ENCODE peak calls at places on chromosome 6, in seven cellular contexts. One of them, this sample, is unnamed.

GRCh38 chr6:37074053-37074827 is 68.8 kb downstream of the FGD2 start:
- DNase-seq in Panc1: no peak
- DNase-seq in GM12892: no peak
- DNase-seq in prostate gland: no peak
- DNase-seq in upper lobe of left lung: no peak
- DNase-seq in endothelial cell of umbilical vein: no peak
- DNase-seq in GM23338: no peak
- DNase-seq in this sample: no peak

GRCh38 chr6:90483116-90483839 is 103.6 kb downstream of the MAP3K7 start:
- DNase-seq in Panc1: no peak
- DNase-seq in GM12892: no peak
- DNase-seq in prostate gland: no peak
- DNase-seq in upper lobe of left lung: no peak
- DNase-seq in endothelial cell of umbilical vein: no peak
- DNase-seq in GM23338: no peak
- DNase-seq in this sample: no peak

GRCh38 chr6:22717906-22718305 is 148.5 kb downstream of the HDGFL1 start:
- DNase-seq in Panc1: no peak
- DNase-seq in GM12892: no peak
- DNase-seq in prostate gland: peak
- DNase-seq in upper lobe of left lung: no peak
- DNase-seq in endothelial cell of umbilical vein: no peak
- DNase-seq in GM23338: no peak
- DNase-seq in this sample: no peak

GRCh38 chr6:36612101-36612625 is 18.0 kb downstream of the SRSF3 start:
- DNase-seq in Panc1: no peak
- DNase-seq in GM12892: no peak
- DNase-seq in prostate gland: no peak
- DNase-seq in upper lobe of left lung: peak
- DNase-seq in endothelial cell of umbilical vein: no peak
- DNase-seq in GM23338: no peak
- DNase-seq in this sample: no peak

GRCh38 chr6:32973934-32974333 is 5.5 kb downstream of the BRD2 start:
- DNase-seq in Panc1: no peak
- DNase-seq in GM12892: no peak
- DNase-seq in prostate gland: no peak
- DNase-seq in upper lobe of left lung: no peak
- DNase-seq in endothelial cell of umbilical vein: peak
- DNase-seq in GM23338: peak
- DNase-seq in this sample: no peak

GRCh38 chr6:116941727-116942126 is 64.7 kb downstream of the RFX6 start:
- DNase-seq in Panc1: no peak
- DNase-seq in GM12892: no peak
- DNase-seq in prostate gland: no peak
- DNase-seq in upper lobe of left lung: no peak
- DNase-seq in endothelial cell of umbilical vein: no peak
- DNase-seq in GM23338: peak
- DNase-seq in this sample: no peak

GRCh38 chr6:37057678-37058077 is 52.2 kb downstream of the FGD2 start:
- DNase-seq in Panc1: no peak
- DNase-seq in GM12892: no peak
- DNase-seq in prostate gland: no peak
- DNase-seq in upper lobe of left lung: no peak
- DNase-seq in endothelial cell of umbilical vein: no peak
- DNase-seq in GM23338: no peak
- DNase-seq in this sample: no peak

GRCh38 chr6:56435326-56435725 is 187.9 kb upstream of the COL21A1 start:
- DNase-seq in Panc1: no peak
- DNase-seq in GM12892: no peak
- DNase-seq in prostate gland: no peak
- DNase-seq in upper lobe of left lung: no peak
- DNase-seq in endothelial cell of umbilical vein: no peak
- DNase-seq in GM23338: no peak
- DNase-seq in this sample: no peak

GRCh38 chr6:69820438-69820837 is 23.6 kb upstream of the LMBRD1 start:
- DNase-seq in Panc1: no peak
- DNase-seq in GM12892: no peak
- DNase-seq in prostate gland: no peak
- DNase-seq in upper lobe of left lung: no peak
- DNase-seq in endothelial cell of umbilical vein: no peak
- DNase-seq in GM23338: no peak
- DNase-seq in this sample: no peak

GRCh38 chr6:145247677-145248419 is 487.5 kb downstream of the EPM2A start:
- DNase-seq in Panc1: no peak
- DNase-seq in GM12892: no peak
- DNase-seq in prostate gland: no peak
- DNase-seq in upper lobe of left lung: no peak
- DNase-seq in endothelial cell of umbilical vein: peak
- DNase-seq in GM23338: no peak
- DNase-seq in this sample: no peak

GRCh38 chr6:136069119-136069518 is 181.0 kb downstream of the MTFR2 start:
- DNase-seq in Panc1: no peak
- DNase-seq in GM12892: no peak
- DNase-seq in prostate gland: no peak
- DNase-seq in upper lobe of left lung: no peak
- DNase-seq in endothelial cell of umbilical vein: peak
- DNase-seq in GM23338: no peak
- DNase-seq in this sample: no peak

GRCh38 chr6:16752206-16752867 is 8.9 kb downstream of the ATXN1 start:
- DNase-seq in Panc1: no peak
- DNase-seq in GM12892: no peak
- DNase-seq in prostate gland: no peak
- DNase-seq in upper lobe of left lung: no peak
- DNase-seq in endothelial cell of umbilical vein: peak
- DNase-seq in GM23338: no peak
- DNase-seq in this sample: no peak

GRCh38 chr6:34359438-34360158 is 32.9 kb downstream of the NUDT3 start:
- DNase-seq in Panc1: no peak
- DNase-seq in GM12892: no peak
- DNase-seq in prostate gland: peak
- DNase-seq in upper lobe of left lung: no peak
- DNase-seq in endothelial cell of umbilical vein: no peak
- DNase-seq in GM23338: no peak
- DNase-seq in this sample: no peak

GRCh38 chr6:33407132-33407718 is 3.6 kb upstream of the PHF1 start:
- DNase-seq in Panc1: no peak
- DNase-seq in GM12892: no peak
- DNase-seq in prostate gland: no peak
- DNase-seq in upper lobe of left lung: no peak
- DNase-seq in endothelial cell of umbilical vein: peak
- DNase-seq in GM23338: no peak
- DNase-seq in this sample: no peak

GRCh38 chr6:38771111-38771694 is 56.1 kb downstream of the DNAH8 start:
- DNase-seq in Panc1: no peak
- DNase-seq in GM12892: no peak
- DNase-seq in prostate gland: no peak
- DNase-seq in upper lobe of left lung: no peak
- DNase-seq in endothelial cell of umbilical vein: peak
- DNase-seq in GM23338: no peak
- DNase-seq in this sample: no peak

GRCh38 chr6:46684771-46685170 is 2.9 kb upstream of the TDRD6 start:
- DNase-seq in Panc1: no peak
- DNase-seq in GM12892: no peak
- DNase-seq in prostate gland: no peak
- DNase-seq in upper lobe of left lung: no peak
- DNase-seq in endothelial cell of umbilical vein: no peak
- DNase-seq in GM23338: no peak
- DNase-seq in this sample: no peak

DNA sequence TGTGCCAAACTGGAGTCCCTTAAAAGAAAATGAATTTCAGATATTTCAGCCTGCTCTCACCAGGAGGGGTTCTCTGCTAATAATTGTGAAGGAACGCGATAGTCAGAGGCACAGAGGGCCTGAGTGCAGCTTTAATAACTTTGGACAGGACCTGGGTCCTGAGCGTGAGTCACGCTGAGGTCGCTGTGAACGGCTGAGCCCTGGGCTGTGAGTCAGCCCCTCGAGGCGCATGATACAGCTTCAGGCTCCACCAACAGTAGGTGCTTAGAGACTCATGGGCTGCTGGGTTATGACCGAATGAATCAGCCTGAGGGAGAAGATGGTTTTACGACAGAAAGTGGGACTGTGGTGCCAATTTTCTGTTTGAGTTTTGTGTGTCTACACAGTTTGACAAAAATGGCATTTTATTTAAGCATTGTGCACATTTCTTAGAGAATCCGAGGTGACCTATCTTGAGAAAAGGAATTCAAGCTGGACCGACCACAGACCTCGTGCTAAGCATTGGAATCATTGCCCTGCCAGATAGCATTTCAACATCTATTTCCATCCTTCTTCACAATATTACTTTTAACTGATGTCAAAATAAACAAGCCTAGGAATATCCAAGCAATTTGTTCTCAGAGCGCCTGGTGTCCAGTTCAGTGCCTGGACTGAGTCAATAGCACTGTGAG is 183.0 kb downstream of the THBS2 start:
- DNase-seq in Panc1: peak
- DNase-seq in GM12892: no peak
- DNase-seq in prostate gland: peak
- DNase-seq in upper lobe of left lung: peak
- DNase-seq in endothelial cell of umbilical vein: no peak
- DNase-seq in GM23338: no peak
- DNase-seq in this sample: no peak
- TF ChIP-seq POLR2AphosphoS5 in Panc1: peak
- TF ChIP-seq POLR2AphosphoS5 in GM12892: no peak
- TF ChIP-seq POLR2AphosphoS5 in prostate gland: peak
- TF ChIP-seq POLR2AphosphoS5 in upper lobe of left lung: peak
- TF ChIP-seq POLR2AphosphoS5 in endothelial cell of umbilical vein: no peak
- TF ChIP-seq POLR2AphosphoS5 in GM23338: no peak
- TF ChIP-seq POLR2AphosphoS5 in this sample: no peak

GRCh38 chr6:107957165-107957908 is 671 bp downstream of the SEC63 start:
- DNase-seq in Panc1: no peak
- DNase-seq in GM12892: peak
- DNase-seq in prostate gland: peak
- DNase-seq in upper lobe of left lung: peak
- DNase-seq in endothelial cell of umbilical vein: peak
- DNase-seq in GM23338: peak
- DNase-seq in this sample: no peak
- TF ChIP-seq POLR2AphosphoS5 in Panc1: no peak
- TF ChIP-seq POLR2AphosphoS5 in GM12892: no peak
- TF ChIP-seq POLR2AphosphoS5 in prostate gland: no peak
- TF ChIP-seq POLR2AphosphoS5 in upper lobe of left lung: peak
- TF ChIP-seq POLR2AphosphoS5 in endothelial cell of umbilical vein: peak
- TF ChIP-seq POLR2AphosphoS5 in GM23338: peak
- TF ChIP-seq POLR2AphosphoS5 in this sample: no peak

GRCh38 chr6:43830775-43831174 is 60.8 kb downstream of the VEGFA start:
- DNase-seq in Panc1: no peak
- DNase-seq in GM12892: no peak
- DNase-seq in prostate gland: no peak
- DNase-seq in upper lobe of left lung: no peak
- DNase-seq in endothelial cell of umbilical vein: no peak
- DNase-seq in GM23338: no peak
- DNase-seq in this sample: no peak

GRCh38 chr6:43826739-43827138 is 56.7 kb downstream of the VEGFA start:
- DNase-seq in Panc1: no peak
- DNase-seq in GM12892: no peak
- DNase-seq in prostate gland: no peak
- DNase-seq in upper lobe of left lung: no peak
- DNase-seq in endothelial cell of umbilical vein: no peak
- DNase-seq in GM23338: no peak
- DNase-seq in this sample: no peak

GRCh38 chr6:43829470-43829869 is 59.5 kb downstream of the VEGFA start:
- DNase-seq in Panc1: no peak
- DNase-seq in GM12892: no peak
- DNase-seq in prostate gland: no peak
- DNase-seq in upper lobe of left lung: no peak
- DNase-seq in endothelial cell of umbilical vein: no peak
- DNase-seq in GM23338: no peak
- DNase-seq in this sample: no peak

GRCh38 chr6:43827898-43828297 is 57.9 kb downstream of the VEGFA start:
- DNase-seq in Panc1: no peak
- DNase-seq in GM12892: no peak
- DNase-seq in prostate gland: no peak
- DNase-seq in upper lobe of left lung: peak
- DNase-seq in endothelial cell of umbilical vein: no peak
- DNase-seq in GM23338: no peak
- DNase-seq in this sample: no peak

GRCh38 chr6:43828711-43829110 is 58.7 kb downstream of the VEGFA start:
- DNase-seq in Panc1: no peak
- DNase-seq in GM12892: no peak
- DNase-seq in prostate gland: no peak
- DNase-seq in upper lobe of left lung: no peak
- DNase-seq in endothelial cell of umbilical vein: no peak
- DNase-seq in GM23338: peak
- DNase-seq in this sample: no peak
- TF ChIP-seq POLR2AphosphoS5 in Panc1: no peak
- TF ChIP-seq POLR2AphosphoS5 in GM12892: no peak
- TF ChIP-seq POLR2AphosphoS5 in prostate gland: no peak
- TF ChIP-seq POLR2AphosphoS5 in upper lobe of left lung: no peak
- TF ChIP-seq POLR2AphosphoS5 in endothelial cell of umbilical vein: no peak
- TF ChIP-seq POLR2AphosphoS5 in GM23338: no peak
- TF ChIP-seq POLR2AphosphoS5 in this sample: no peak

DNA sequence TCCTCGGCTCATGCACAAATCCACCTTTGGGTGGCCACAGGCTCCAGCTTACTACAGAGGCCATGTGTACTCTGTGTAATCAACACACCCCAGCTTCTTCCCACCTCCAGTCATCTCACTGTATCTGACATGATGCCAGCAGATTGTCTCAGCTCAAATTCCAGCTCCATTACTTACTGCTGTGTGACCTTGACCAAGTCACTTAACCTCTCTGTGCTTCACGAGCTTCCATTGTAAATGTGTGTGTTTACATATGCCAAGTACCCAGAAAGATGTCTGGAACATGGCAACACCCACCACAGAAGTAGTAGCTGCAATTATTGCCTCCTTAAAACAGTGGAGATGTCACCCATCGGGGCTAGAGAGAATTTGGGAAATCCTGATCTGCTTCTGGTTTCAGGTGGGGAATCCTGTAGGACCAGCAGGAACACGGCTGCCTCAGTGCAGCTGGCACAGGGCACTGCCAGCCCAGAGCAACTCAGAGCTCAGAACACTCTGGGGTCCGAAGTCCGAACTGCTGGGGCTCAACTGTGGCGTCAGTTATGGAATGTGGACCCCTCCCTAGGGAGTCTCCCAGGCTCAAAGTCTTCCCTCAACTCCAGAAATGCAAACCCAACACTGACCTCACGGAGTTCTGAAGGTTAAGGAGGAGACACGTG is 21.2 kb upstream of the HLA-B start:
- DNase-seq in Panc1: no peak
- DNase-seq in GM12892: no peak
- DNase-seq in prostate gland: no peak
- DNase-seq in upper lobe of left lung: no peak
- DNase-seq in endothelial cell of umbilical vein: no peak
- DNase-seq in GM23338: no peak
- DNase-seq in this sample: no peak
- TF ChIP-seq POLR2AphosphoS5 in Panc1: no peak
- TF ChIP-seq POLR2AphosphoS5 in GM12892: no peak
- TF ChIP-seq POLR2AphosphoS5 in prostate gland: no peak
- TF ChIP-seq POLR2AphosphoS5 in upper lobe of left lung: no peak
- TF ChIP-seq POLR2AphosphoS5 in endothelial cell of umbilical vein: no peak
- TF ChIP-seq POLR2AphosphoS5 in GM23338: no peak
- TF ChIP-seq POLR2AphosphoS5 in this sample: no peak

This sample was measured in SK-N-MC.